ENCODE peak calls at places on chromosomes 5 and 9, in eight cellular contexts. J is fibroblast of mammary gland; B is NCI-H524; P is astrocyte of the cerebellum; N is astrocyte of the spinal cord; D is fibroblast of the conjunctiva; F is stimulated activated CD8-positive, alpha-beta memory T cell treated with anti-CD3 and anti-CD28 coated beads, Interleukin-4, amount 100 ng/mL, for 1 hour; L is WTC11. X is an unnamed sample.

GRCh38 chr5:61277190-61277589 is 54.9 kb upstream of the ZSWIM6 start:
- DNase-seq in J (peak; percentile 46), B (no peak), P (no peak), N (peak; percentile 63), D (no peak), F (no peak), L (no peak), X (no peak)

GRCh38 chr5:129387944-129388343 is 72.2 kb upstream of the ADAMTS19 start:
- DNase-seq in J (no peak), B (no peak), P (no peak), N (no peak), D (no peak), F (no peak), L (no peak), X (no peak)

GRCh38 chr5:34563951-34564705 is 92.0 kb upstream of the RAI14 start:
- DNase-seq in J (peak; percentile 94), B (no peak), P (no peak), N (peak; percentile 71), D (no peak), F (no peak), L (no peak), X (no peak)

GRCh38 chr9:132753593-132753880 is 83.3 kb downstream of the GTF3C4 start:
- DNase-seq in J (no peak), B (no peak), P (no peak), N (no peak), D (no peak), F (no peak), L (no peak), X (no peak)

GRCh38 chr5:137667341-137667740 is 68.5 kb downstream of the KLHL3 start:
- DNase-seq in J (no peak), B (no peak), P (no peak), N (no peak), D (no peak), F (no peak), L (no peak), X (no peak)

GRCh38 chr5:157362982-157363381 is 97.0 kb upstream of the NIPAL4 start:
- DNase-seq in J (no peak), B (no peak), P (no peak), N (no peak), D (no peak), F (no peak), L (no peak), X (no peak)

GRCh38 chr5:84255318-84255717 is 129.4 kb downstream of the EDIL3 start:
- DNase-seq in J (peak; percentile 53), B (no peak), P (no peak), N (peak; percentile 53), D (peak; percentile 28), F (no peak), L (no peak), X (no peak)

GRCh38 chr5:65734921-65735320 is 12.9 kb downstream of the NLN start:
- DNase-seq in J (no peak), B (no peak), P (no peak), N (no peak), D (no peak), F (no peak), L (no peak), X (no peak)

GRCh38 chr5:59584858-59585846 is 308.4 kb downstream of the PDE4D start:
- DNase-seq in J (no peak), B (no peak), P (no peak), N (no peak), D (no peak), F (no peak), L (no peak), X (peak; percentile 30)

GRCh38 chr5:137329581-137329980 is 169.5 kb downstream of the SPOCK1 start:
- DNase-seq in J (no peak), B (no peak), P (no peak), N (no peak), D (no peak), F (no peak), L (no peak), X (no peak)

GRCh38 chr9:134624827-134625181 is 16.8 kb upstream of the COL5A1 start:
- DNase-seq in J (peak; percentile 86), B (no peak), P (no peak), N (peak; percentile 86), D (peak; percentile 74), F (no peak), L (peak; percentile 2), X (no peak)

GRCh38 chr9:21681641-21682040 is 120.8 kb upstream of the MTAP start:
- DNase-seq in J (peak; percentile 91), B (no peak), P (no peak), N (peak; percentile 82), D (peak; percentile 52), F (no peak), L (no peak), X (no peak)

GRCh38 chr5:57816108-57816507 is 333.5 kb upstream of the ACTBL2 start:
- DNase-seq in J (peak; percentile 97), B (no peak), P (peak; percentile 92), N (peak; percentile 98), D (peak; percentile 88), F (no peak), L (no peak), X (no peak)

GRCh38 chr9:33146298-33146697 is 20.8 kb downstream of the B4GALT1 start:
- DNase-seq in J (no peak), B (peak; percentile 33), P (no peak), N (no peak), D (no peak), F (no peak), L (no peak), X (no peak)

GRCh38 chr5:119321569-119322311 is 34.1 kb upstream of the TNFAIP8 start:
- DNase-seq in J (no peak), B (no peak), P (no peak), N (no peak), D (no peak), F (no peak), L (no peak), X (no peak)

GRCh38 chr5:169778622-169779596 is 141.8 kb downstream of the DOCK2 start:
- DNase-seq in J (no peak), B (no peak), P (no peak), N (no peak), D (no peak), F (no peak), L (no peak), X (no peak)

GRCh38 chr5:72658161-72658560 is 151.0 kb upstream of the ZNF366 start:
- DNase-seq in J (no peak), B (no peak), P (no peak), N (no peak), D (no peak), F (no peak), L (no peak), X (no peak)